ENCODE peak calls at places on chromosome 5, in four cellular contexts. L is aorta, Y is tibial nerve, A is endodermal cell. M is an unnamed sample.
A peak's percentile ranks its signal among the peaks of the same experiment; 100 is the strongest.

GRCh38 chr5:10671041-10672008 is 89.7 kb downstream of the DAP start:
- DNase-seq in L (no peak), Y (no peak), A (no peak), M (no peak)

GRCh38 chr5:19496056-19496455 is 491.9 kb downstream of the CDH18 start:
- DNase-seq in L (no peak), Y (no peak), A (no peak), M (no peak)

GRCh38 chr5:36637516-36637915 is 31.1 kb downstream of the SLC1A3 start:
- DNase-seq in L (no peak), Y (no peak), A (no peak), M (no peak)

GRCh38 chr5:33736510-33736909 is 155.3 kb downstream of the ADAMTS12 start:
- DNase-seq in L (no peak), Y (no peak), A (no peak), M (no peak)

GRCh38 chr5:59766394-59766793 is 127.1 kb downstream of the PDE4D start:
- DNase-seq in L (no peak), Y (no peak), A (no peak), M (no peak)

GRCh38 chr5:32283539-32284377 is 29.0 kb downstream of the MTMR12 start:
- DNase-seq in L (no peak), Y (no peak), A (no peak), M (no peak)

GRCh38 chr5:1175015-1175414 is 26.4 kb upstream of the SLC6A19 start:
- DNase-seq in L (peak; percentile 66), Y (no peak), A (no peak), M (no peak)

GRCh38 chr5:135233477-135233876 is 165.6 kb downstream of the MACROH2A1 start:
- DNase-seq in L (no peak), Y (no peak), A (no peak), M (no peak)

DNA sequence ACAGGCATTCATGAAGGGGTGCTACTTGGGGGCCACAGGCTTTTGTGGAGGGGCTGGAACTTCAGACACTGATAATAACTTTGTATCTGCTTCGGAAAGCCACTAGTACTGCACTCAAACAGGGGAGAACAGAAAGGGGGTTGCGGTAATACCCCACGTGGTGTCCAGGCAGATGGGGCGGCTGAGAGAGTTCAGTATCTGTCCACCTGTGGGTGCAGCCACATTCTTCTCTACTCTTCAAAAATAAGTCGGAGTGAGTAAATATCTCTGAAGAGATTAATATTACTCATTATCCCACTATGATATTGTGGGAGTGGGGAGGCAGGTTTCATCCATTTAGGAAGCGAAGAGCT is 102.1 kb upstream of the SSBP2 start:
- DNase-seq in L (no peak), Y (no peak), A (no peak), M (no peak)
- H3K27ac ChIP-seq in L (peak overlapping the region; percentile 44), Y (peak overlapping the region; percentile 77), A (peak overlapping the region; percentile 27), M (peak overlapping the region; percentile 71)

GRCh38 chr5:8897316-8897715 is 648.6 kb downstream of the SEMA5A start:
- DNase-seq in L (no peak), Y (no peak), A (no peak), M (no peak)

GRCh38 chr5:8895599-8895998 is 650.3 kb downstream of the SEMA5A start:
- DNase-seq in L (no peak), Y (no peak), A (no peak), M (no peak)

GRCh38 chr5:8892931-8893330 is 652.9 kb downstream of the SEMA5A start:
- DNase-seq in L (no peak), Y (no peak), A (no peak), M (no peak)
- H3K27ac ChIP-seq in L (no peak overlapping the region), Y (no peak overlapping the region), A (no peak overlapping the region), M (no peak overlapping the region)

DNA sequence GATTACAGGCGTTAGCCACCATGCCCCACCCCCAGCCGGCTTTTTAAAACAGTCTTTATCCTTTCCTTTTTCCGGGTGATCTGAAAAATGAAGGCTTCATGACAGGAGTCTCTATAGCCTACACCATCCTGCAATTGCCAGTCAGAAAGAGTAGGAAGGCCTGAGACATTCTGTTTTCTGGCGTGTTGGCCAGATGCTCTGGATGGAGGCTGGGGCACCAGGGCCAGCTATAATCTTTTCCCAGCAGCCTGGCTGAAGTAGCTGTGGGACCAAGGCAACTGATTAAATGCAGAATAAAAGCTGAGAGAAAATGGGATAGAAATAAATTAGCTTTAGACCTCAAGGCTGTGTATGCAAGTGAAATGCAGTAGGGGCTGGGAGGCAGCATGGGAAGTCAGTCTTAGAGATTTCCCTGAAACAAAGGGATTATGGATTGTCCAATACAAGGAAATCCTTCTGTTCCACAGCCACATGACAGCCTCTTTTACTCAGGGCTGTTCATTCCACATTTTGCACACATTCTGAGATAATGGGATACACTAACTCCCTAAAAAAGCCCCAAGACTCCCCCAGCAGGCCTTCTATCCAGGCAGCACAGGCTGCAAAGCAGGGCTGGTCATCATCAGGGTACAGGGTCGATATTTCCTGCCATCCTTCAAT is 116.0 kb upstream of the LRRTM2 start:
- DNase-seq in L (no peak), Y (no peak), A (peak; percentile 26), M (no peak)
- H3K27ac ChIP-seq in L (no peak overlapping the region), Y (peak overlapping the region; percentile 10), A (peak overlapping the region; percentile 16), M (no peak overlapping the region)

GRCh38 chr5:78773655-78774054 is 125.1 kb upstream of the LHFPL2 start:
- DNase-seq in L (no peak), Y (no peak), A (no peak), M (no peak)
- H3K27ac ChIP-seq in L (no peak overlapping the region), Y (no peak overlapping the region), A (no peak overlapping the region), M (no peak overlapping the region)

GRCh38 chr5:132436936-132437335 is 53.6 kb downstream of the IRF1 start:
- DNase-seq in L (no peak), Y (no peak), A (no peak), M (no peak)
- H3K27ac ChIP-seq in L (no peak overlapping the region), Y (peak overlapping the region; percentile 61), A (no peak overlapping the region), M (peak overlapping the region; percentile 65)

GRCh38 chr5:94223231-94223630 is 395.2 kb downstream of the KIAA0825 start:
- DNase-seq in L (no peak), Y (no peak), A (no peak), M (no peak)
- H3K27ac ChIP-seq in L (no peak overlapping the region), Y (no peak overlapping the region), A (no peak overlapping the region), M (no peak overlapping the region)

DNA sequence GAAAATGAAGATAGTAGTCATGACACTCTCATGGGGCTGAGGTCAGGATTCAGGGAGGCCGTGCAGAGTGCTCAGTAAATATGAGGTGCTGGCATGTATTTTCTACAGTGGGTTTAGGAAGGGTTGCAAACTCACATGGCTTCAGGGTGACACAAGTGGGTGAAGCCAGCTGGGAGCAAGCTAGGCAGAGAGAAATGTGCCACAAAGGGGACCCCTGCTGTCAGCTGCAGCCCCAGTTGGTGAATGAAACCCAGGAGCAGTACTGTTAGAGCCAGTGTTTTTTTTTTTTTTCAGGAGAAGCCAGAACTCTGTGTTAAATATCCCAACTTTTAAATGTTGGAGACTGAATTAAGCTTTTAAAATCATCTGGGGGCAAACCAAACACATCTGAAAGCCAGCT is 75.3 kb downstream of the INSYN2B start:
- DNase-seq in L (no peak), Y (no peak), A (no peak), M (no peak)
- H3K27ac ChIP-seq in L (no peak overlapping the region), Y (no peak overlapping the region), A (no peak overlapping the region), M (no peak overlapping the region)

GRCh38 chr5:154312000-154312399 is 121.5 kb downstream of the GALNT10 start:
- DNase-seq in L (no peak), Y (no peak), A (no peak), M (no peak)
- H3K27ac ChIP-seq in L (no peak overlapping the region), Y (no peak overlapping the region), A (no peak overlapping the region), M (no peak overlapping the region)

DNA sequence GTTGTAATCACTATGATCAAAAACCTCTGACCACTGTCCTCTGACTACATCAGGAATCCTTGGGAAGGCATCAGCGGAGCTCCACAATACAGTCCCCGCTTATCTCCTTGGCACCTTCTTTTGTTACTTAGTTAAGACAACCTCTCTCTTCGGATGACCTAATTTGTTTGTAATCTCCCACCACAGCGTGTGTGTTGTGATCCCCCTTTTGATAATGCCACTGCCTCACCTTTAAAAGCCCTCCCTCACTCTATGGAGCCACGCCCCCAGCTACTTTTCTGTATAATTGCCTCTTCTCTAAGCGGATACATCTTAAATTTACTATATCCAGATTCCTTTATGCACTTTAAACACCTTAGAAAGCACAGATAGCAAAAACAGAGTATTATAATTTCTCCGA is 35.9 kb downstream of the OR2Y1 start:
- DNase-seq in L (no peak), Y (no peak), A (peak; percentile 63), M (no peak)
- H3K27ac ChIP-seq in L (no peak overlapping the region), Y (no peak overlapping the region), A (no peak overlapping the region), M (no peak overlapping the region)

GRCh38 chr5:137309290-137309689 is 189.8 kb downstream of the SPOCK1 start:
- DNase-seq in L (no peak), Y (no peak), A (no peak), M (no peak)

GRCh38 chr5:137305971-137306592 is 193.0 kb downstream of the SPOCK1 start:
- DNase-seq in L (no peak), Y (no peak), A (no peak), M (no peak)

GRCh38 chr5:137306903-137307302 is 192.2 kb downstream of the SPOCK1 start:
- DNase-seq in L (no peak), Y (no peak), A (no peak), M (no peak)

GRCh38 chr5:137310051-137310730 is 188.9 kb downstream of the SPOCK1 start:
- DNase-seq in L (no peak), Y (no peak), A (no peak), M (no peak)

DNA sequence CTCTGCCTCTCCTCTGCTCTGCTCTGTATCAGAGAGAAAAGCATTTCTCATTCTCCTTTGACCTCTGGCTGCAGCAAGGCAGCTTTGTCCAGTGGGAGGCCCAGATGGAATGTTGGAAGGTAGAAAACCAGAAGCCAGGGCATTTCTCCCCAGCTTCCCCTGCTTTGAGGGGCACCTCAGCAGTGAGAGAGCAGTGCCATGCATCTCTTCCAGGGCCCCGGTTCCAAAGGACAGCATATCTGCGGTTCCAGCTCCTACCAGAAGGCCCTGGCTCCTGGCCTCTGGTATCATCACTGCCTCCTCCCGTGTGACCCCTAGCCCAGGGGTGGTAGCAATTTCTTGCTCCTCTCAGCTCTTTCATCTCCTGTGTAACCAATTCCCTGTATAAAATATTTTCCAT is 190.8 kb downstream of the SPOCK1 start:
- DNase-seq in L (no peak), Y (no peak), A (no peak), M (no peak)
- H3K27ac ChIP-seq in L (no peak overlapping the region), Y (no peak overlapping the region), A (no peak overlapping the region), M (no peak overlapping the region)